ENCODE peak calls at places on chromosomes 2 and 18, in ten cellular contexts. One of them, this sample, is unnamed.
A peak's percentile ranks its signal among the peaks of the same experiment; 100 is the strongest.

GRCh38 chr18:22466608-22467390 is 49.1 kb upstream of the CTAGE1 start:
- DNase-seq in neural progenitor cell: no peak
- DNase-seq in fibroblast of mammary gland: peak; percentile 81
- DNase-seq in osteoblast: no peak
- DNase-seq in RWPE1: peak; percentile 39
- DNase-seq in endothelial cell: no peak
- DNase-seq in right atrium auricular region: no peak
- DNase-seq in pancreas: no peak
- DNase-seq in fibroblast of lung: peak; percentile 92
- DNase-seq in GM10248: no peak
- DNase-seq in this sample: no peak

GRCh38 chr2:23384551-23385349 is at the start of gene KLHL29:
- DNase-seq in neural progenitor cell: peak; percentile 83
- DNase-seq in fibroblast of mammary gland: peak; percentile 61
- DNase-seq in osteoblast: peak; percentile 100
- DNase-seq in RWPE1: peak; percentile 92
- DNase-seq in endothelial cell: peak; percentile 61
- DNase-seq in right atrium auricular region: peak; percentile 81
- DNase-seq in pancreas: peak; percentile 77
- DNase-seq in fibroblast of lung: peak; percentile 62
- DNase-seq in GM10248: peak; percentile 92
- DNase-seq in this sample: no peak

GRCh38 chr18:23888880-23889279 is 125.7 kb upstream of the TTC39C start:
- DNase-seq in neural progenitor cell: no peak
- DNase-seq in fibroblast of mammary gland: no peak
- DNase-seq in osteoblast: no peak
- DNase-seq in RWPE1: no peak
- DNase-seq in endothelial cell: no peak
- DNase-seq in right atrium auricular region: no peak
- DNase-seq in pancreas: no peak
- DNase-seq in fibroblast of lung: no peak
- DNase-seq in GM10248: no peak
- DNase-seq in this sample: no peak

GRCh38 chr2:240571314-240571973 is 3.2 kb downstream of the RNPEPL1 start:
- DNase-seq in neural progenitor cell: no peak
- DNase-seq in fibroblast of mammary gland: no peak
- DNase-seq in osteoblast: peak; percentile 76
- DNase-seq in RWPE1: no peak
- DNase-seq in endothelial cell: no peak
- DNase-seq in right atrium auricular region: no peak
- DNase-seq in pancreas: no peak
- DNase-seq in fibroblast of lung: no peak
- DNase-seq in GM10248: no peak
- DNase-seq in this sample: no peak

GRCh38 chr2:16031055-16031847 is 90.9 kb downstream of the MYCN start:
- DNase-seq in neural progenitor cell: no peak
- DNase-seq in fibroblast of mammary gland: no peak
- DNase-seq in osteoblast: no peak
- DNase-seq in RWPE1: no peak
- DNase-seq in endothelial cell: no peak
- DNase-seq in right atrium auricular region: no peak
- DNase-seq in pancreas: no peak
- DNase-seq in fibroblast of lung: no peak
- DNase-seq in GM10248: no peak
- DNase-seq in this sample: no peak

GRCh38 chr18:62337336-62337735 is 12.2 kb downstream of the TNFRSF11A start:
- DNase-seq in neural progenitor cell: no peak
- DNase-seq in fibroblast of mammary gland: no peak
- DNase-seq in osteoblast: no peak
- DNase-seq in RWPE1: no peak
- DNase-seq in endothelial cell: no peak
- DNase-seq in right atrium auricular region: no peak
- DNase-seq in pancreas: no peak
- DNase-seq in fibroblast of lung: no peak
- DNase-seq in GM10248: no peak
- DNase-seq in this sample: no peak

GRCh38 chr18:11005528-11005927 is 143.8 kb downstream of the PIEZO2 start:
- DNase-seq in neural progenitor cell: peak; percentile 6
- DNase-seq in fibroblast of mammary gland: peak; percentile 74
- DNase-seq in osteoblast: no peak
- DNase-seq in RWPE1: peak; percentile 52
- DNase-seq in endothelial cell: no peak
- DNase-seq in right atrium auricular region: no peak
- DNase-seq in pancreas: peak; percentile 85
- DNase-seq in fibroblast of lung: peak; percentile 60
- DNase-seq in GM10248: no peak
- DNase-seq in this sample: no peak

GRCh38 chr2:86052676-86053075 is 53.0 kb downstream of the POLR1A start:
- DNase-seq in neural progenitor cell: no peak
- DNase-seq in fibroblast of mammary gland: no peak
- DNase-seq in osteoblast: no peak
- DNase-seq in RWPE1: no peak
- DNase-seq in endothelial cell: no peak
- DNase-seq in right atrium auricular region: no peak
- DNase-seq in pancreas: no peak
- DNase-seq in fibroblast of lung: no peak
- DNase-seq in GM10248: no peak
- DNase-seq in this sample: no peak

GRCh38 chr2:30511122-30512083 is 64.4 kb downstream of the LCLAT1 start:
- DNase-seq in neural progenitor cell: no peak
- DNase-seq in fibroblast of mammary gland: peak; percentile 81
- DNase-seq in osteoblast: peak; percentile 36
- DNase-seq in RWPE1: peak; percentile 26
- DNase-seq in endothelial cell: no peak
- DNase-seq in right atrium auricular region: peak; percentile 78
- DNase-seq in pancreas: no peak
- DNase-seq in fibroblast of lung: peak; percentile 44
- DNase-seq in GM10248: no peak
- DNase-seq in this sample: no peak

GRCh38 chr2:234679766-234680687 is 183.1 kb upstream of the ARL4C start:
- DNase-seq in neural progenitor cell: no peak
- DNase-seq in fibroblast of mammary gland: peak; percentile 99
- DNase-seq in osteoblast: peak; percentile 87
- DNase-seq in RWPE1: peak; percentile 74
- DNase-seq in endothelial cell: no peak
- DNase-seq in right atrium auricular region: peak; percentile 83
- DNase-seq in pancreas: peak; percentile 37
- DNase-seq in fibroblast of lung: peak; percentile 99
- DNase-seq in GM10248: no peak
- DNase-seq in this sample: no peak

GRCh38 chr2:26615336-26616031 is 25.7 kb downstream of the CIB4 start:
- DNase-seq in neural progenitor cell: no peak
- DNase-seq in fibroblast of mammary gland: no peak
- DNase-seq in osteoblast: no peak
- DNase-seq in RWPE1: no peak
- DNase-seq in endothelial cell: no peak
- DNase-seq in right atrium auricular region: no peak
- DNase-seq in pancreas: no peak
- DNase-seq in fibroblast of lung: no peak
- DNase-seq in GM10248: no peak
- DNase-seq in this sample: no peak

GRCh38 chr2:180655393-180655792 is 325.0 kb upstream of the UBE2E3 start:
- DNase-seq in neural progenitor cell: no peak
- DNase-seq in fibroblast of mammary gland: peak; percentile 24
- DNase-seq in osteoblast: no peak
- DNase-seq in RWPE1: no peak
- DNase-seq in endothelial cell: no peak
- DNase-seq in right atrium auricular region: no peak
- DNase-seq in pancreas: no peak
- DNase-seq in fibroblast of lung: peak; percentile 40
- DNase-seq in GM10248: no peak
- DNase-seq in this sample: no peak

GRCh38 chr2:24821433-24821891 is 28.2 kb downstream of the CENPO start:
- DNase-seq in neural progenitor cell: no peak
- DNase-seq in fibroblast of mammary gland: no peak
- DNase-seq in osteoblast: peak; percentile 36
- DNase-seq in RWPE1: no peak
- DNase-seq in endothelial cell: no peak
- DNase-seq in right atrium auricular region: peak; percentile 42
- DNase-seq in pancreas: no peak
- DNase-seq in fibroblast of lung: no peak
- DNase-seq in GM10248: no peak
- DNase-seq in this sample: no peak

GRCh38 chr2:128370468-128371247 is 52.0 kb upstream of the HS6ST1 start:
- DNase-seq in neural progenitor cell: no peak
- DNase-seq in fibroblast of mammary gland: no peak
- DNase-seq in osteoblast: peak; percentile 75
- DNase-seq in RWPE1: no peak
- DNase-seq in endothelial cell: no peak
- DNase-seq in right atrium auricular region: no peak
- DNase-seq in pancreas: no peak
- DNase-seq in fibroblast of lung: peak; percentile 57
- DNase-seq in GM10248: no peak
- DNase-seq in this sample: no peak

GRCh38 chr2:138373993-138374408 is 127.6 kb upstream of the SPOPL start:
- DNase-seq in neural progenitor cell: peak; percentile 44
- DNase-seq in fibroblast of mammary gland: peak; percentile 59
- DNase-seq in osteoblast: peak; percentile 52
- DNase-seq in RWPE1: peak; percentile 41
- DNase-seq in endothelial cell: no peak
- DNase-seq in right atrium auricular region: no peak
- DNase-seq in pancreas: peak; percentile 25
- DNase-seq in fibroblast of lung: peak; percentile 32
- DNase-seq in GM10248: peak; percentile 16
- DNase-seq in this sample: no peak

GRCh38 chr2:159572459-159572858 is 43.9 kb downstream of the BAZ2B start:
- DNase-seq in neural progenitor cell: no peak
- DNase-seq in fibroblast of mammary gland: no peak
- DNase-seq in osteoblast: no peak
- DNase-seq in RWPE1: no peak
- DNase-seq in endothelial cell: no peak
- DNase-seq in right atrium auricular region: no peak
- DNase-seq in pancreas: no peak
- DNase-seq in fibroblast of lung: no peak
- DNase-seq in GM10248: no peak
- DNase-seq in this sample: no peak
- TF ChIP-seq CTCF in neural progenitor cell: no peak
- TF ChIP-seq CTCF in fibroblast of mammary gland: no peak
- TF ChIP-seq CTCF in osteoblast: no peak
- TF ChIP-seq CTCF in RWPE1: no peak
- TF ChIP-seq CTCF in endothelial cell: no peak
- TF ChIP-seq CTCF in right atrium auricular region: no peak
- TF ChIP-seq CTCF in pancreas: no peak
- TF ChIP-seq CTCF in fibroblast of lung: no peak
- TF ChIP-seq CTCF in GM10248: no peak
- TF ChIP-seq CTCF in this sample: no peak

GRCh38 chr2:216877085-216877484 is 17.2 kb upstream of the TNP1 start:
- DNase-seq in neural progenitor cell: no peak
- DNase-seq in fibroblast of mammary gland: peak; percentile 10
- DNase-seq in osteoblast: peak; percentile 68
- DNase-seq in RWPE1: no peak
- DNase-seq in endothelial cell: no peak
- DNase-seq in right atrium auricular region: no peak
- DNase-seq in pancreas: no peak
- DNase-seq in fibroblast of lung: no peak
- DNase-seq in GM10248: no peak
- DNase-seq in this sample: no peak
- TF ChIP-seq CTCF in neural progenitor cell: no peak
- TF ChIP-seq CTCF in fibroblast of mammary gland: peak; percentile 27
- TF ChIP-seq CTCF in osteoblast: peak; percentile 29
- TF ChIP-seq CTCF in RWPE1: no peak
- TF ChIP-seq CTCF in endothelial cell: no peak
- TF ChIP-seq CTCF in right atrium auricular region: no peak
- TF ChIP-seq CTCF in pancreas: no peak
- TF ChIP-seq CTCF in fibroblast of lung: no peak
- TF ChIP-seq CTCF in GM10248: no peak
- TF ChIP-seq CTCF in this sample: peak; percentile 8

DNA sequence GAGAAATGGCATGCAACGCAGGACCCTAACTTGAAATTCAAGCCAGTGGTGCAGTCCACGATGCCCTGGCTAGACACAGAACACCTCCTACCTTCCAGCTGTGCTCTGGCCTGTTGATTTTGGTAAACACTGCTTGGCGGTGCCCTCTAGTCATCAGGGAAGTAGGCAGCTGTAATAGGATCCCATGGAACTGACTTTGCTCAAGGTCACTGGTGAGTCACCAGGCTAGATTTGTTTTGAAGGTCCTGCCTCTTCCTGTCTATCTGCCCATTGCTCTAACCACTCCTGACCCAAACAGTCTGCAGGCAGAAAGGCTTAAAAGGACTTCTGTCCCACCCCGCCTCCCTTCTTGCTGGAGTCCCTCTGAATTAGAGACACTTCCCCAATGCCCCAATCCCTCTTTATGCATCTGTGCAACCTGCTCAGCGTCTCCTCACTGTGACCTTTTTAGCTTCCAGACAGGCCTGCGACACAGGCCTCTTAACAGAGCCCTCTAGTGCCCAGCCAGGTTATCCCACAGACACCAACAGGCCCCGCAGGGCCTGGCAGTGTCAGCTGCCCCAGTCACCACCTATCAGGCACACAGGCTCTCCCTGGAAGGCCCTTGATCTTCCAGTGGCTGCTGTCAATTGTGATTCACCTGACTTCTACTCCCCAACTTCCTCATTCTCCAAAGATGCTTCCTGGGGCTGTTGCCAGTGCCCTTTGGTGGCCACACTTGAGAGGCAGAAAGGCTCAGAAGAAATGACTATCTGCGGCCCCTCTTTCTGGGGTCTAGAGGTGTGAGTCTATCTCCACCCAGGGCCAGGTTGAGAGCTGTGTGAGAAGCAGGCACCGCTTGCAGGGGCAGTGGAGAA is 5.2 kb downstream of the TMEM127 start:
- DNase-seq in neural progenitor cell: peak; percentile 70
- DNase-seq in fibroblast of mammary gland: peak; percentile 94
- DNase-seq in osteoblast: peak; percentile 99
- DNase-seq in RWPE1: peak; percentile 88
- DNase-seq in endothelial cell: peak; percentile 51
- DNase-seq in right atrium auricular region: peak; percentile 80
- DNase-seq in pancreas: peak; percentile 88
- DNase-seq in fibroblast of lung: peak; percentile 87
- DNase-seq in GM10248: peak; percentile 68
- DNase-seq in this sample: no peak
- TF ChIP-seq CTCF in neural progenitor cell: peak; percentile 52
- TF ChIP-seq CTCF in fibroblast of mammary gland: peak; percentile 41
- TF ChIP-seq CTCF in osteoblast: peak; percentile 46
- TF ChIP-seq CTCF in RWPE1: peak; percentile 63
- TF ChIP-seq CTCF in endothelial cell: no peak
- TF ChIP-seq CTCF in right atrium auricular region: no peak
- TF ChIP-seq CTCF in pancreas: no peak
- TF ChIP-seq CTCF in fibroblast of lung: peak; percentile 48
- TF ChIP-seq CTCF in GM10248: peak; percentile 53
- TF ChIP-seq CTCF in this sample: peak; percentile 67

DNA sequence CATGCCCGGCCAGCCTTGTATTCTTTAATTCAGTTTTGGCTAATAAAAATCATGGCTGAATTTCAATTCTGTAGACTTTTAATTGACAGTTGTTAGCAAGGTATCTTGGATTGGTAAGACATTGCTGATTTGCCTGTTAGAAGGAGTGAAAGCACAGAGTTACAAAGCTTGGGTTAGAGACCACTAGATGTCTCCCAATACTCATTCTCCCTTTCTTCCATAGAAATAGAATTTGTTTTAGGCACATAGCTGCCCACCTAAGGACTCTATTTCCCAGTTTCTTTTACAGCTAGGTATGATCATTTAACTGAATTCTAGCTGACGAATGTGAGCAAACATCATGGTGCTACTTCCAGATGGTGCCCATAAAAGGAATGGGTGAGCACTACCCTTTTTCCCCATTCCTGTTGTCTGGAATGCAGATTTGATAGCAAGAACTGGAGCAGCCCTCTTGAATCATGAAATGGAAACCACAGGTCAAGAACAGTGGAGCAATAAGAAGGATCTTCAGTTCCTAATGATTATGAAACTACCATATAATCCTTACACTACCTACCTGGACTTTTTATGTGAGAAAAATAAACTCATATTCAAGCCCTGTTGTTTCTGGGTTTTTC is 17.5 kb downstream of the PECR start:
- DNase-seq in neural progenitor cell: peak; percentile 18
- DNase-seq in fibroblast of mammary gland: peak; percentile 17
- DNase-seq in osteoblast: no peak
- DNase-seq in RWPE1: no peak
- DNase-seq in endothelial cell: no peak
- DNase-seq in right atrium auricular region: no peak
- DNase-seq in pancreas: no peak
- DNase-seq in fibroblast of lung: peak; percentile 82
- DNase-seq in GM10248: no peak
- DNase-seq in this sample: no peak
- TF ChIP-seq CTCF in neural progenitor cell: peak; percentile 47
- TF ChIP-seq CTCF in fibroblast of mammary gland: peak; percentile 8
- TF ChIP-seq CTCF in osteoblast: no peak
- TF ChIP-seq CTCF in RWPE1: no peak
- TF ChIP-seq CTCF in endothelial cell: no peak
- TF ChIP-seq CTCF in right atrium auricular region: no peak
- TF ChIP-seq CTCF in pancreas: no peak
- TF ChIP-seq CTCF in fibroblast of lung: peak; percentile 8
- TF ChIP-seq CTCF in GM10248: peak; percentile 37
- TF ChIP-seq CTCF in this sample: no peak

This sample was measured in GM12864.